ENCODE peak calls at places on chromosomes 6 and 20, in ten cellular contexts. One of them, this sample, is unnamed.

GRCh38 chr6:82025271-82025670 is 222.3 kb downstream of the IBTK start:
- DNase-seq in iris pigment epithelial cell: peak; percentile 82
- DNase-seq in cardiac muscle cell: no peak
- DNase-seq in NCI-H2029: no peak
- DNase-seq in T-helper 9 cell: no peak
- DNase-seq in mesenteric fat pad: no peak
- DNase-seq in MCF 10A: no peak
- DNase-seq in NCI-H2171 treated with DMSO at 0.1 percent for 48 hours: no peak
- DNase-seq in RKO: no peak
- DNase-seq in fibroblast of mammary gland: no peak
- DNase-seq in this sample: no peak

GRCh38 chr6:126657556-126658129 is 317.7 kb downstream of the CENPW start:
- DNase-seq in iris pigment epithelial cell: peak; percentile 46
- DNase-seq in cardiac muscle cell: peak; percentile 60
- DNase-seq in NCI-H2029: peak; percentile 39
- DNase-seq in T-helper 9 cell: no peak
- DNase-seq in mesenteric fat pad: no peak
- DNase-seq in MCF 10A: peak; percentile 52
- DNase-seq in NCI-H2171 treated with DMSO at 0.1 percent for 48 hours: peak; percentile 38
- DNase-seq in RKO: peak; percentile 64
- DNase-seq in fibroblast of mammary gland: peak; percentile 71
- DNase-seq in this sample: peak; percentile 41

GRCh38 chr6:136095961-136096360 is 154.2 kb downstream of the MTFR2 start:
- DNase-seq in iris pigment epithelial cell: peak; percentile 16
- DNase-seq in cardiac muscle cell: peak; percentile 75
- DNase-seq in NCI-H2029: no peak
- DNase-seq in T-helper 9 cell: no peak
- DNase-seq in mesenteric fat pad: no peak
- DNase-seq in MCF 10A: no peak
- DNase-seq in NCI-H2171 treated with DMSO at 0.1 percent for 48 hours: no peak
- DNase-seq in RKO: no peak
- DNase-seq in fibroblast of mammary gland: peak; percentile 80
- DNase-seq in this sample: no peak

GRCh38 chr20:6265204-6265904 is 142.5 kb upstream of the FERMT1 start:
- DNase-seq in iris pigment epithelial cell: peak; percentile 87
- DNase-seq in cardiac muscle cell: peak; percentile 92
- DNase-seq in NCI-H2029: peak; percentile 51
- DNase-seq in T-helper 9 cell: no peak
- DNase-seq in mesenteric fat pad: no peak
- DNase-seq in MCF 10A: peak; percentile 76
- DNase-seq in NCI-H2171 treated with DMSO at 0.1 percent for 48 hours: no peak
- DNase-seq in RKO: peak; percentile 73
- DNase-seq in fibroblast of mammary gland: peak; percentile 60
- DNase-seq in this sample: peak; percentile 80

GRCh38 chr20:8007490-8007889 is 12.1 kb downstream of the TMX4 start:
- DNase-seq in iris pigment epithelial cell: no peak
- DNase-seq in cardiac muscle cell: no peak
- DNase-seq in NCI-H2029: peak; percentile 80
- DNase-seq in T-helper 9 cell: no peak
- DNase-seq in mesenteric fat pad: no peak
- DNase-seq in MCF 10A: no peak
- DNase-seq in NCI-H2171 treated with DMSO at 0.1 percent for 48 hours: no peak
- DNase-seq in RKO: no peak
- DNase-seq in fibroblast of mammary gland: no peak
- DNase-seq in this sample: no peak

GRCh38 chr6:13485923-13486557 is 1.4 kb downstream of the GFOD1 start:
- DNase-seq in iris pigment epithelial cell: peak; percentile 48
- DNase-seq in cardiac muscle cell: peak; percentile 50
- DNase-seq in NCI-H2029: peak; percentile 73
- DNase-seq in T-helper 9 cell: no peak
- DNase-seq in mesenteric fat pad: no peak
- DNase-seq in MCF 10A: peak; percentile 61
- DNase-seq in NCI-H2171 treated with DMSO at 0.1 percent for 48 hours: peak; percentile 81
- DNase-seq in RKO: peak; percentile 75
- DNase-seq in fibroblast of mammary gland: peak; percentile 29
- DNase-seq in this sample: no peak

GRCh38 chr6:170178561-170179477 is 112.1 kb downstream of the DLL1 start:
- DNase-seq in iris pigment epithelial cell: peak; percentile 31
- DNase-seq in cardiac muscle cell: peak; percentile 93
- DNase-seq in NCI-H2029: peak; percentile 95
- DNase-seq in T-helper 9 cell: no peak
- DNase-seq in mesenteric fat pad: peak; percentile 83
- DNase-seq in MCF 10A: peak; percentile 97
- DNase-seq in NCI-H2171 treated with DMSO at 0.1 percent for 48 hours: peak; percentile 87
- DNase-seq in RKO: peak; percentile 60
- DNase-seq in fibroblast of mammary gland: peak; percentile 85
- DNase-seq in this sample: peak; percentile 9

GRCh38 chr6:63636516-63636968 is 940 bp downstream of the PHF3 start:
- DNase-seq in iris pigment epithelial cell: peak; percentile 47
- DNase-seq in cardiac muscle cell: peak; percentile 40
- DNase-seq in NCI-H2029: peak; percentile 23
- DNase-seq in T-helper 9 cell: peak; percentile 51
- DNase-seq in mesenteric fat pad: no peak
- DNase-seq in MCF 10A: peak; percentile 60
- DNase-seq in NCI-H2171 treated with DMSO at 0.1 percent for 48 hours: peak; percentile 74
- DNase-seq in RKO: peak; percentile 77
- DNase-seq in fibroblast of mammary gland: peak; percentile 38
- DNase-seq in this sample: peak; percentile 25

GRCh38 chr6:62672989-62673388 is 387.0 kb upstream of the KHDRBS2 start:
- DNase-seq in iris pigment epithelial cell: no peak
- DNase-seq in cardiac muscle cell: no peak
- DNase-seq in NCI-H2029: no peak
- DNase-seq in T-helper 9 cell: no peak
- DNase-seq in mesenteric fat pad: no peak
- DNase-seq in MCF 10A: no peak
- DNase-seq in NCI-H2171 treated with DMSO at 0.1 percent for 48 hours: no peak
- DNase-seq in RKO: no peak
- DNase-seq in fibroblast of mammary gland: no peak
- DNase-seq in this sample: no peak

GRCh38 chr6:168699631-168700315 is 258.8 kb downstream of the SMOC2 start:
- DNase-seq in iris pigment epithelial cell: no peak
- DNase-seq in cardiac muscle cell: no peak
- DNase-seq in NCI-H2029: peak; percentile 31
- DNase-seq in T-helper 9 cell: no peak
- DNase-seq in mesenteric fat pad: no peak
- DNase-seq in MCF 10A: no peak
- DNase-seq in NCI-H2171 treated with DMSO at 0.1 percent for 48 hours: no peak
- DNase-seq in RKO: no peak
- DNase-seq in fibroblast of mammary gland: no peak
- DNase-seq in this sample: no peak

GRCh38 chr6:35417979-35418661 is 34.0 kb upstream of the FANCE start:
- DNase-seq in iris pigment epithelial cell: no peak
- DNase-seq in cardiac muscle cell: no peak
- DNase-seq in NCI-H2029: no peak
- DNase-seq in T-helper 9 cell: no peak
- DNase-seq in mesenteric fat pad: no peak
- DNase-seq in MCF 10A: no peak
- DNase-seq in NCI-H2171 treated with DMSO at 0.1 percent for 48 hours: no peak
- DNase-seq in RKO: no peak
- DNase-seq in fibroblast of mammary gland: no peak
- DNase-seq in this sample: no peak

GRCh38 chr6:131849799-131850198 is 42.0 kb downstream of the ENPP1 start:
- DNase-seq in iris pigment epithelial cell: no peak
- DNase-seq in cardiac muscle cell: no peak
- DNase-seq in NCI-H2029: no peak
- DNase-seq in T-helper 9 cell: no peak
- DNase-seq in mesenteric fat pad: no peak
- DNase-seq in MCF 10A: no peak
- DNase-seq in NCI-H2171 treated with DMSO at 0.1 percent for 48 hours: no peak
- DNase-seq in RKO: no peak
- DNase-seq in fibroblast of mammary gland: no peak
- DNase-seq in this sample: no peak

GRCh38 chr6:45532626-45533258 is 155.0 kb upstream of the SUPT3H start:
- DNase-seq in iris pigment epithelial cell: peak; percentile 49
- DNase-seq in cardiac muscle cell: peak; percentile 50
- DNase-seq in NCI-H2029: peak; percentile 59
- DNase-seq in T-helper 9 cell: no peak
- DNase-seq in mesenteric fat pad: no peak
- DNase-seq in MCF 10A: no peak
- DNase-seq in NCI-H2171 treated with DMSO at 0.1 percent for 48 hours: no peak
- DNase-seq in RKO: no peak
- DNase-seq in fibroblast of mammary gland: peak; percentile 54
- DNase-seq in this sample: no peak

GRCh38 chr20:63707558-63708300 is at the start of the genes ARFRP1 and ZGPAT:
- DNase-seq in iris pigment epithelial cell: peak; percentile 87
- DNase-seq in cardiac muscle cell: peak; percentile 88
- DNase-seq in NCI-H2029: peak; percentile 80
- DNase-seq in T-helper 9 cell: peak; percentile 80
- DNase-seq in mesenteric fat pad: peak; percentile 98
- DNase-seq in MCF 10A: peak; percentile 82
- DNase-seq in NCI-H2171 treated with DMSO at 0.1 percent for 48 hours: peak; percentile 89
- DNase-seq in RKO: peak; percentile 93
- DNase-seq in fibroblast of mammary gland: peak; percentile 75
- DNase-seq in this sample: peak; percentile 32

GRCh38 chr6:137977206-137977605 is 110.1 kb downstream of the TNFAIP3 start:
- DNase-seq in iris pigment epithelial cell: no peak
- DNase-seq in cardiac muscle cell: no peak
- DNase-seq in NCI-H2029: no peak
- DNase-seq in T-helper 9 cell: no peak
- DNase-seq in mesenteric fat pad: no peak
- DNase-seq in MCF 10A: no peak
- DNase-seq in NCI-H2171 treated with DMSO at 0.1 percent for 48 hours: no peak
- DNase-seq in RKO: no peak
- DNase-seq in fibroblast of mammary gland: no peak
- DNase-seq in this sample: no peak